ENCODE peak calls at places on chromosomes 3 and 15, in four cellular contexts. One of them, this sample, is unnamed.
A peak's percentile ranks its signal among the peaks of the same experiment; 100 is the strongest.

GRCh38 chr15:78421241-78421994 is 16.6 kb upstream of the IREB2 start:
- DNase-seq in uterus: no peak
- DNase-seq in left lung: no peak
- DNase-seq in cardiac muscle cell: no peak
- DNase-seq in this sample: no peak

GRCh38 chr3:45938043-45938435 is 5.2 kb upstream of the CXCR6 start:
- DNase-seq in uterus: no peak
- DNase-seq in left lung: no peak
- DNase-seq in cardiac muscle cell: no peak
- DNase-seq in this sample: no peak

GRCh38 chr3:86996261-86996955 is 5.5 kb upstream of the VGLL3 start:
- DNase-seq in uterus: no peak
- DNase-seq in left lung: no peak
- DNase-seq in cardiac muscle cell: no peak
- DNase-seq in this sample: no peak

GRCh38 chr3:196941846-196942225 is 492 bp downstream of the NCBP2 start:
- DNase-seq in uterus: no peak
- DNase-seq in left lung: peak; percentile 54
- DNase-seq in cardiac muscle cell: peak; percentile 78
- DNase-seq in this sample: peak; percentile 45

GRCh38 chr15:101651753-101652097 is 456 bp downstream of the TM2D3 start:
- DNase-seq in uterus: peak; percentile 35
- DNase-seq in left lung: peak; percentile 70
- DNase-seq in cardiac muscle cell: no peak
- DNase-seq in this sample: no peak

GRCh38 chr15:91165850-91166249 is 65.8 kb downstream of the SV2B start:
- DNase-seq in uterus: no peak
- DNase-seq in left lung: no peak
- DNase-seq in cardiac muscle cell: no peak
- DNase-seq in this sample: no peak

GRCh38 chr3:121956363-121956762 is 62.2 kb downstream of the SLC15A2 start:
- DNase-seq in uterus: no peak
- DNase-seq in left lung: no peak
- DNase-seq in cardiac muscle cell: no peak
- DNase-seq in this sample: no peak

GRCh38 chr3:52695798-52696649 is 9.6 kb downstream of the GLT8D1 start:
- DNase-seq in uterus: no peak
- DNase-seq in left lung: no peak
- DNase-seq in cardiac muscle cell: no peak
- DNase-seq in this sample: no peak

GRCh38 chr3:50345586-50345985 is at the start of gene ZMYND10:
- DNase-seq in uterus: peak; percentile 55
- DNase-seq in left lung: peak; percentile 72
- DNase-seq in cardiac muscle cell: peak; percentile 68
- DNase-seq in this sample: peak; percentile 70

GRCh38 chr3:15660055-15660940 is 58.8 kb downstream of the BTD start:
- DNase-seq in uterus: no peak
- DNase-seq in left lung: no peak
- DNase-seq in cardiac muscle cell: no peak
- DNase-seq in this sample: no peak
- H3K9me3 ChIP-seq in uterus: no peaks in the 10 kb centered on the region
- H3K9me3 ChIP-seq in left lung: peaks cover 26% of the 10 kb centered on the region
- H3K9me3 ChIP-seq in cardiac muscle cell: no peaks in the 10 kb centered on the region
- H3K9me3 ChIP-seq in this sample: peaks cover 13% of the 10 kb centered on the region

GRCh38 chr3:123948449-123948848 is 12.6 kb downstream of the CCDC14 start:
- DNase-seq in uterus: no peak
- DNase-seq in left lung: no peak
- DNase-seq in cardiac muscle cell: no peak
- DNase-seq in this sample: no peak
- H3K9me3 ChIP-seq in uterus: no peaks in the 10 kb centered on the region
- H3K9me3 ChIP-seq in left lung: no peaks in the 10 kb centered on the region
- H3K9me3 ChIP-seq in cardiac muscle cell: no peaks in the 10 kb centered on the region
- H3K9me3 ChIP-seq in this sample: no peaks in the 10 kb centered on the region

GRCh38 chr15:24971052-24971451 is 16.3 kb downstream of the SNRPN start:
- DNase-seq in uterus: no peak
- DNase-seq in left lung: no peak
- DNase-seq in cardiac muscle cell: no peak
- DNase-seq in this sample: no peak
- H3K9me3 ChIP-seq in uterus: no peaks in the 10 kb centered on the region
- H3K9me3 ChIP-seq in left lung: peaks cover 70% of the 10 kb centered on the region
- H3K9me3 ChIP-seq in cardiac muscle cell: no peaks in the 10 kb centered on the region
- H3K9me3 ChIP-seq in this sample: peaks cover 2% of the 10 kb centered on the region

GRCh38 chr3:20451170-20451569 is 265.2 kb upstream of the SGO1 start:
- DNase-seq in uterus: no peak
- DNase-seq in left lung: no peak
- DNase-seq in cardiac muscle cell: no peak
- DNase-seq in this sample: no peak
- H3K9me3 ChIP-seq in uterus: no peaks in the 10 kb centered on the region
- H3K9me3 ChIP-seq in left lung: no peaks in the 10 kb centered on the region
- H3K9me3 ChIP-seq in cardiac muscle cell: no peaks in the 10 kb centered on the region
- H3K9me3 ChIP-seq in this sample: no peaks in the 10 kb centered on the region

GRCh38 chr15:47206358-47206978 is 510.8 kb upstream of the SEMA6D start:
- DNase-seq in uterus: no peak
- DNase-seq in left lung: no peak
- DNase-seq in cardiac muscle cell: no peak
- DNase-seq in this sample: no peak

GRCh38 chr15:47218295-47218694 is 499.0 kb upstream of the SEMA6D start:
- DNase-seq in uterus: no peak
- DNase-seq in left lung: no peak
- DNase-seq in cardiac muscle cell: no peak
- DNase-seq in this sample: no peak

DNA sequence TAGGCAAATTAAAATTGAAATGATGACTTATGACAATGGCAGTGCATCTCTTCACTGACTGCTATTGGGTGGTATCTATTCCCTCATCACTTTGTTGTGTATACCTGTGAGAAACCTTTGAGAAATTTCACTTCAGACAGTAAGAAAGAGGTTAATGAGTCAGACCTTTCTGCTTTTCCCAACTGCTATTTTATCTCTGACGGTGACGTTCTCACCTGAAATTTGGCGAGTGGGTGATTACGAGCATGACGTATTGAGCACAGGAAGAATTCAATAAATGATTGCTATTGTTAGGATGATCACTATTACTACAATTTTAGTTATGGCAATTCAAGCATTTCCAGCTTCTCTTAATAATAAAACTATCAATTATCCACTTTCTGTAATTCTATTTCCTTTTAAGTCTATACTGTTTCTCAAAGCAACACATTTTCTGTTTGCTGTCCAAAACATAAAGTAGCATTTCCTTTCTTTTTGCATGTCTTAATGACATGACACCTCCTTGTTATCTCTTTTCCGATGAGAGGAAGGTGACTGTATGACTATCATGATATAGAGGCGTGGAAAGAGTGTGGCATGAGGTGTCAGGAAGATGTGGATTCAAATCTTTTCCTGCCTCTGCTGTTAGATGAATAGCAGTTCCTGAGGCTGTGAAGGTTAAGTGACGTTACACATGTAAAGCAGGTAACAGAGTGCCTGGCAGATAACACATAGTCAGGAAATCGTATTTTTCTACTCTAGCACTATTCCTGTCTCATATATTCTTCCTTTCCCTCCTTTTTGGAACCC is 504.9 kb upstream of the SEMA6D start:
- DNase-seq in uterus: no peak
- DNase-seq in left lung: no peak
- DNase-seq in cardiac muscle cell: no peak
- DNase-seq in this sample: no peak
- H3K9me3 ChIP-seq in uterus: no peaks in the 10 kb centered on the region
- H3K9me3 ChIP-seq in left lung: no peaks in the 10 kb centered on the region
- H3K9me3 ChIP-seq in cardiac muscle cell: no peaks in the 10 kb centered on the region
- H3K9me3 ChIP-seq in this sample: no peaks in the 10 kb centered on the region

DNA sequence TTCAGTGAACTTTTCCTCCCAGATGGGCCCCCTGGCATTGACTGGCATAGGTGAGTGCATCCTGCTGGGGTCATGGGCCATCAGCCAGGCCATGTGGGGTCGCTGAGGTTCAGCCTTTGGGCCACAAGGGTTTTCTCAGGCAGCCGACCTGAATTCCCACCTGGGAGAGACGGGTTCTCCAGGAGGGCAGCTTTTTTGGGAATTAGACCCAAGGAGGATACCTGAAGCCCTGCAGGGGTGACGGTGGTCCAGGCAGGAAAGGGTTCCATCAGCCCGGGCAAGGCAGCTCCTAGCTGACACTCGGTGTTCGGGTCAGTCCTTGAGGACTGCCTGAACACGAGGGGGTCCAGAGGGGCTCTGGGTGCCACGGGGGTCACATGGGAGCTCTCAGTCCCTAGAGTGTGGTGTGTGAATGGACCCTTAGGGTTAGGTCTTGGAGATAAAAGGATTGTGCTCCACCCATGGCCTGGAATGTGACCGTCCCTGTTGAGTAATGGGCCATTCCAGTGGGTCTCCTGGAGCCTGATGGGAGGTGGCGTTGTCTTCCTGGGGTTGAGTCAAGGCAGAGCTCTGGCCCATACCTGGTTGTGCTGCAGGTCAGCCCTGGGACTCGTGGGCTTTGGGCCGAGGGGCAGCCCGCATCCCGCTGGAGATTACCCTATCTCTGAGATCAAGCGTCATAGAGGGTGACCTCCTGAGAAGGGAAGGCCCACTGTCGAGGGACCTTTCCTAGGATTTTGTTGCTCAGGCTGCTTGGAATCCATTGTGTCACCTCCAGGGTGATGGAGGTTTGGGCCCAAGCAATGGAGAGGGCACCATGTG is 192.8 kb downstream of the UBE3A start:
- DNase-seq in uterus: peak; percentile 5
- DNase-seq in left lung: no peak
- DNase-seq in cardiac muscle cell: no peak
- DNase-seq in this sample: no peak
- H3K9me3 ChIP-seq in uterus: no peaks in the 10 kb centered on the region
- H3K9me3 ChIP-seq in left lung: peaks cover 95% of the 10 kb centered on the region
- H3K9me3 ChIP-seq in cardiac muscle cell: no peaks in the 10 kb centered on the region
- H3K9me3 ChIP-seq in this sample: no peaks in the 10 kb centered on the region

DNA sequence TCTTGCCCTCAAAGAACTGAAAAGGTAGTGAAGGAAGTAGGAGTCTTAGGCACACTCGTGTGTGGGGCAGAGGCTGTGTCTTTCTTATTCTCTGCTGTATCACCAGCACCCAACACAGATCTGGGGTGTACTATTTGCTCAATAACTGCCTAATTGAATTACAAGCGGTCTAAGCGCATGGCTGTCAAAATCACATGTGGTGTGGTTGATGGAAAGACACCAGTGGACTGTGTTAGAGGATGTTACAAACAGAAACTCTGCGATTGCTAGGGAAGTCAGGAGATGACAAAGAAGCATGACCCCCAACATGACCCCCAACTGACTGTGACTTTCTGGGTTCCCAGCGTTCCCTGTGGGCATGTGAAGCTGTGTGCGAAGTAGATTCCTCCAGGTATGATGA is 32.0 kb downstream of the ATG7 start:
- DNase-seq in uterus: no peak
- DNase-seq in left lung: no peak
- DNase-seq in cardiac muscle cell: no peak
- DNase-seq in this sample: no peak
- H3K9me3 ChIP-seq in uterus: no peaks in the 10 kb centered on the region
- H3K9me3 ChIP-seq in left lung: no peaks in the 10 kb centered on the region
- H3K9me3 ChIP-seq in cardiac muscle cell: no peaks in the 10 kb centered on the region
- H3K9me3 ChIP-seq in this sample: no peaks in the 10 kb centered on the region